ENCODE peak calls at places on chromosome 1, in ten cellular contexts. One of them, this sample, is unnamed.

GRCh38 chr1:119448112-119448511 is 33.2 kb downstream of the HSD3B2 start:
- DNase-seq in adrenal gland: no peak
- DNase-seq in kidney glomerular epithelial cell: no peak
- DNase-seq in activated T-helper 9 cell treated with anti-CD3 and anti-CD28 coated beads, Interleukin-2, amount 50 U/mL, for 16 hours: no peak
- DNase-seq in GM23338: peak; percentile 71
- DNase-seq in substantia nigra: no peak
- DNase-seq in D341Med: no peak
- DNase-seq in T-cell: no peak
- DNase-seq in posterior cingulate gyrus: no peak
- DNase-seq in HT-29: peak; percentile 22
- DNase-seq in this sample: no peak

GRCh38 chr1:164602142-164602429 is 43.1 kb downstream of the PBX1 start:
- DNase-seq in adrenal gland: no peak
- DNase-seq in kidney glomerular epithelial cell: no peak
- DNase-seq in activated T-helper 9 cell treated with anti-CD3 and anti-CD28 coated beads, Interleukin-2, amount 50 U/mL, for 16 hours: no peak
- DNase-seq in GM23338: peak; percentile 94
- DNase-seq in substantia nigra: no peak
- DNase-seq in D341Med: peak; percentile 58
- DNase-seq in T-cell: no peak
- DNase-seq in posterior cingulate gyrus: no peak
- DNase-seq in HT-29: peak; percentile 95
- DNase-seq in this sample: no peak

GRCh38 chr1:99943238-99943794 is 26.5 kb upstream of the SLC35A3 start:
- DNase-seq in adrenal gland: no peak
- DNase-seq in kidney glomerular epithelial cell: no peak
- DNase-seq in activated T-helper 9 cell treated with anti-CD3 and anti-CD28 coated beads, Interleukin-2, amount 50 U/mL, for 16 hours: no peak
- DNase-seq in GM23338: no peak
- DNase-seq in substantia nigra: no peak
- DNase-seq in D341Med: peak; percentile 54
- DNase-seq in T-cell: no peak
- DNase-seq in posterior cingulate gyrus: no peak
- DNase-seq in HT-29: no peak
- DNase-seq in this sample: no peak

GRCh38 chr1:159996653-159997052 is 35.1 kb downstream of the PIGM start:
- DNase-seq in adrenal gland: no peak
- DNase-seq in kidney glomerular epithelial cell: peak; percentile 63
- DNase-seq in activated T-helper 9 cell treated with anti-CD3 and anti-CD28 coated beads, Interleukin-2, amount 50 U/mL, for 16 hours: no peak
- DNase-seq in GM23338: no peak
- DNase-seq in substantia nigra: no peak
- DNase-seq in D341Med: no peak
- DNase-seq in T-cell: no peak
- DNase-seq in posterior cingulate gyrus: no peak
- DNase-seq in HT-29: no peak
- DNase-seq in this sample: no peak

GRCh38 chr1:180253585-180254495 is 23.8 kb downstream of the LHX4 start:
- DNase-seq in adrenal gland: no peak
- DNase-seq in kidney glomerular epithelial cell: no peak
- DNase-seq in activated T-helper 9 cell treated with anti-CD3 and anti-CD28 coated beads, Interleukin-2, amount 50 U/mL, for 16 hours: no peak
- DNase-seq in GM23338: no peak
- DNase-seq in substantia nigra: no peak
- DNase-seq in D341Med: no peak
- DNase-seq in T-cell: no peak
- DNase-seq in posterior cingulate gyrus: peak; percentile 81
- DNase-seq in HT-29: no peak
- DNase-seq in this sample: no peak

GRCh38 chr1:108816049-108816882 is 40.6 kb downstream of the AKNAD1 start:
- DNase-seq in adrenal gland: peak; percentile 71
- DNase-seq in kidney glomerular epithelial cell: peak; percentile 89
- DNase-seq in activated T-helper 9 cell treated with anti-CD3 and anti-CD28 coated beads, Interleukin-2, amount 50 U/mL, for 16 hours: no peak
- DNase-seq in GM23338: peak; percentile 73
- DNase-seq in substantia nigra: peak; percentile 72
- DNase-seq in D341Med: no peak
- DNase-seq in T-cell: no peak
- DNase-seq in posterior cingulate gyrus: peak; percentile 96
- DNase-seq in HT-29: peak; percentile 76
- DNase-seq in this sample: no peak

GRCh38 chr1:67371681-67372080 is 58.5 kb downstream of the SERBP1 start:
- DNase-seq in adrenal gland: no peak
- DNase-seq in kidney glomerular epithelial cell: no peak
- DNase-seq in activated T-helper 9 cell treated with anti-CD3 and anti-CD28 coated beads, Interleukin-2, amount 50 U/mL, for 16 hours: no peak
- DNase-seq in GM23338: no peak
- DNase-seq in substantia nigra: no peak
- DNase-seq in D341Med: no peak
- DNase-seq in T-cell: no peak
- DNase-seq in posterior cingulate gyrus: no peak
- DNase-seq in HT-29: no peak
- DNase-seq in this sample: no peak

GRCh38 chr1:195828322-195828721 is 779.9 kb downstream of the KCNT2 start:
- DNase-seq in adrenal gland: no peak
- DNase-seq in kidney glomerular epithelial cell: no peak
- DNase-seq in activated T-helper 9 cell treated with anti-CD3 and anti-CD28 coated beads, Interleukin-2, amount 50 U/mL, for 16 hours: no peak
- DNase-seq in GM23338: peak; percentile 32
- DNase-seq in substantia nigra: no peak
- DNase-seq in D341Med: no peak
- DNase-seq in T-cell: no peak
- DNase-seq in posterior cingulate gyrus: no peak
- DNase-seq in HT-29: no peak
- DNase-seq in this sample: no peak

GRCh38 chr1:203300441-203301330 is 4.6 kb upstream of the BTG2 start:
- DNase-seq in adrenal gland: no peak
- DNase-seq in kidney glomerular epithelial cell: no peak
- DNase-seq in activated T-helper 9 cell treated with anti-CD3 and anti-CD28 coated beads, Interleukin-2, amount 50 U/mL, for 16 hours: no peak
- DNase-seq in GM23338: no peak
- DNase-seq in substantia nigra: no peak
- DNase-seq in D341Med: no peak
- DNase-seq in T-cell: no peak
- DNase-seq in posterior cingulate gyrus: no peak
- DNase-seq in HT-29: no peak
- DNase-seq in this sample: no peak

GRCh38 chr1:115647919-115648597 is 6.3 kb downstream of the VANGL1 start:
- DNase-seq in adrenal gland: no peak
- DNase-seq in kidney glomerular epithelial cell: no peak
- DNase-seq in activated T-helper 9 cell treated with anti-CD3 and anti-CD28 coated beads, Interleukin-2, amount 50 U/mL, for 16 hours: no peak
- DNase-seq in GM23338: no peak
- DNase-seq in substantia nigra: no peak
- DNase-seq in D341Med: no peak
- DNase-seq in T-cell: no peak
- DNase-seq in posterior cingulate gyrus: no peak
- DNase-seq in HT-29: no peak
- DNase-seq in this sample: no peak

GRCh38 chr1:27967106-27967883 is 7.5 kb downstream of the XKR8 start:
- DNase-seq in adrenal gland: no peak
- DNase-seq in kidney glomerular epithelial cell: no peak
- DNase-seq in activated T-helper 9 cell treated with anti-CD3 and anti-CD28 coated beads, Interleukin-2, amount 50 U/mL, for 16 hours: no peak
- DNase-seq in GM23338: no peak
- DNase-seq in substantia nigra: no peak
- DNase-seq in D341Med: no peak
- DNase-seq in T-cell: no peak
- DNase-seq in posterior cingulate gyrus: peak; percentile 79
- DNase-seq in HT-29: no peak
- DNase-seq in this sample: no peak

GRCh38 chr1:171513743-171514142 is 28.4 kb downstream of the PRRC2C start:
- DNase-seq in adrenal gland: no peak
- DNase-seq in kidney glomerular epithelial cell: no peak
- DNase-seq in activated T-helper 9 cell treated with anti-CD3 and anti-CD28 coated beads, Interleukin-2, amount 50 U/mL, for 16 hours: no peak
- DNase-seq in GM23338: no peak
- DNase-seq in substantia nigra: no peak
- DNase-seq in D341Med: no peak
- DNase-seq in T-cell: no peak
- DNase-seq in posterior cingulate gyrus: no peak
- DNase-seq in HT-29: no peak
- DNase-seq in this sample: no peak

GRCh38 chr1:244106837-244107491 is 55.9 kb downstream of the ZBTB18 start:
- DNase-seq in adrenal gland: no peak
- DNase-seq in kidney glomerular epithelial cell: no peak
- DNase-seq in activated T-helper 9 cell treated with anti-CD3 and anti-CD28 coated beads, Interleukin-2, amount 50 U/mL, for 16 hours: no peak
- DNase-seq in GM23338: no peak
- DNase-seq in substantia nigra: no peak
- DNase-seq in D341Med: no peak
- DNase-seq in T-cell: no peak
- DNase-seq in posterior cingulate gyrus: no peak
- DNase-seq in HT-29: no peak
- DNase-seq in this sample: no peak

This sample was measured in CD4-positive, alpha-beta T cell.